ENCODE peak calls at places on chromosomes 11 and 22, in six cellular contexts. H is foreskin keratinocyte, G is cerebellar cortex, R is mucosa of descending colon, D is left cardiac atrium, N is psoas muscle. P is an unnamed sample.

GRCh38 chr11:65646921-65647701 is 9.2 kb downstream of the SIPA1 start:
- DNase-seq in H (no peak), G (no peak), R (peak), D (no peak), N (peak), P (peak)

GRCh38 chr22:20507253-20508066 is at the start of gene MED15:
- DNase-seq in H (peak), G (peak), R (peak), D (peak), N (peak), P (peak)

GRCh38 chr11:133230446-133230845 is 301.9 kb downstream of the OPCML start:
- DNase-seq in H (no peak), G (no peak), R (no peak), D (no peak), N (no peak), P (no peak)

GRCh38 chr11:109994896-109995295 is 98.3 kb upstream of the ZC3H12C start:
- DNase-seq in H (no peak), G (no peak), R (no peak), D (no peak), N (no peak), P (no peak)

GRCh38 chr11:116375221-116375620 is 397.6 kb downstream of the BUD13 start:
- DNase-seq in H (no peak), G (no peak), R (no peak), D (no peak), N (no peak), P (no peak)

GRCh38 chr22:44710474-44711235 is 8.7 kb downstream of the PRR5 start:
- DNase-seq in H (no peak), G (no peak), R (peak), D (no peak), N (no peak), P (no peak)

GRCh38 chr11:5818245-5818865 is 9.6 kb downstream of the OR52N2 start:
- DNase-seq in H (no peak), G (no peak), R (no peak), D (no peak), N (no peak), P (peak)

GRCh38 chr11:95154514-95154913 is 64.9 kb downstream of the ENDOD1 start:
- DNase-seq in H (no peak), G (peak), R (no peak), D (peak), N (no peak), P (peak)

GRCh38 chr11:129815596-129816461 is at the start of gene TMEM45B:
- DNase-seq in H (no peak), G (peak), R (peak), D (no peak), N (no peak), P (no peak)

GRCh38 chr11:112339566-112339965 is 78.9 kb upstream of the PLET1 start:
- DNase-seq in H (no peak), G (no peak), R (no peak), D (no peak), N (no peak), P (no peak)

GRCh38 chr11:82246926-82247325 is 486.7 kb downstream of the FAM181B start:
- DNase-seq in H (no peak), G (no peak), R (no peak), D (no peak), N (no peak), P (no peak)

GRCh38 chr11:71505001-71505400 is 22.1 kb upstream of the KRTAP5-7 start:
- DNase-seq in H (no peak), G (no peak), R (no peak), D (no peak), N (no peak), P (no peak)

GRCh38 chr11:63887600-63887999 is 29.4 kb downstream of the RCOR2 start:
- DNase-seq in H (no peak), G (no peak), R (no peak), D (no peak), N (no peak), P (no peak)

GRCh38 chr22:27378994-27379393 is 422.6 kb downstream of the MN1 start:
- DNase-seq in H (no peak), G (no peak), R (no peak), D (no peak), N (no peak), P (no peak)

GRCh38 chr22:37180531-37181231 is 7.4 kb downstream of the C1QTNF6 start:
- DNase-seq in H (no peak), G (no peak), R (peak), D (peak), N (peak), P (no peak)

GRCh38 chr11:72507050-72507449 is 72.7 kb upstream of the CLPB start:
- DNase-seq in H (no peak), G (no peak), R (no peak), D (no peak), N (no peak), P (no peak)

GRCh38 chr11:47392546-47393162 is 14.3 kb upstream of the SPI1 start:
- DNase-seq in H (no peak), G (no peak), R (no peak), D (no peak), N (no peak), P (no peak)

GRCh38 chr11:127224276-127224675 is 223.7 kb upstream of the KIRREL3 start:
- DNase-seq in H (no peak), G (no peak), R (no peak), D (no peak), N (no peak), P (no peak)

GRCh38 chr11:67629386-67630229 is at the start of gene NUDT8:
- DNase-seq in H (peak), G (peak), R (peak), D (peak), N (peak), P (peak)

GRCh38 chr11:116239247-116239646 is 533.5 kb downstream of the BUD13 start:
- DNase-seq in H (no peak), G (no peak), R (no peak), D (no peak), N (no peak), P (no peak)

GRCh38 chr22:47131611-47132427 is 369.4 kb downstream of the TBC1D22A start:
- DNase-seq in H (no peak), G (no peak), R (peak), D (peak), N (no peak), P (no peak)

GRCh38 chr11:77993902-77994301 is 566 bp downstream of the INTS4 start:
- DNase-seq in H (no peak), G (peak), R (no peak), D (no peak), N (no peak), P (no peak)

GRCh38 chr11:72875736-72876135 is 61.5 kb downstream of the ATG16L2 start:
- DNase-seq in H (no peak), G (no peak), R (no peak), D (no peak), N (no peak), P (no peak)

GRCh38 chr11:113106507-113106906 is 145.3 kb downstream of the NCAM1 start:
- DNase-seq in H (no peak), G (no peak), R (no peak), D (no peak), N (no peak), P (no peak)

GRCh38 chr11:103870821-103871309 is 165.6 kb upstream of the DDI1 start:
- DNase-seq in H (no peak), G (no peak), R (peak), D (peak), N (peak), P (peak)

GRCh38 chr22:49224243-49224642 is 603.4 kb downstream of the BRD1 start:
- DNase-seq in H (no peak), G (no peak), R (no peak), D (no peak), N (no peak), P (no peak)

GRCh38 chr22:39898997-39899396 is 1.9 kb upstream of the GRAP2 start:
- DNase-seq in H (no peak), G (peak), R (no peak), D (no peak), N (no peak), P (no peak)

GRCh38 chr22:39148727-39149535 is 3.5 kb downstream of the CBX7 start:
- DNase-seq in H (no peak), G (peak), R (peak), D (peak), N (peak), P (peak)

GRCh38 chr22:49566693-49567092 is 261.0 kb downstream of the BRD1 start:
- DNase-seq in H (no peak), G (no peak), R (no peak), D (no peak), N (no peak), P (no peak)

GRCh38 chr11:65653229-65654225 is 9.2 kb downstream of the RELA start:
- DNase-seq in H (no peak), G (no peak), R (peak), D (no peak), N (no peak), P (no peak)

GRCh38 chr22:46936378-46936916 is 174.0 kb downstream of the TBC1D22A start:
- DNase-seq in H (no peak), G (no peak), R (no peak), D (no peak), N (peak), P (peak)

GRCh38 chr22:38228873-38229740 is 27.3 kb downstream of the MAFF start:
- DNase-seq in H (peak), G (no peak), R (peak), D (peak), N (peak), P (peak)

GRCh38 chr11:96096360-96096759 is 172.5 kb upstream of the MTMR2 start:
- DNase-seq in H (no peak), G (no peak), R (no peak), D (no peak), N (no peak), P (no peak)